ENCODE peak calls at places on chromosome 6, in eight cellular contexts. One of them, this sample, is unnamed.

GRCh38 chr6:56514395-56514794 is 128.3 kb downstream of the DST start:
- DNase-seq in lung: no peak
- DNase-seq in suprapubic skin: no peak
- DNase-seq in spleen: no peak
- DNase-seq in pancreas: no peak
- DNase-seq in endothelial cell: no peak
- DNase-seq in ovary: no peak
- DNase-seq in astrocyte of the spinal cord: no peak
- DNase-seq in this sample: no peak

GRCh38 chr6:15937582-15937981 is 191.3 kb upstream of the MYLIP start:
- DNase-seq in ovary: no peak
- DNase-seq in astrocyte of the spinal cord: no peak
- DNase-seq in endothelial cell: no peak
- DNase-seq in lung: no peak
- DNase-seq in pancreas: no peak
- DNase-seq in suprapubic skin: no peak
- DNase-seq in spleen: no peak
- DNase-seq in this sample: no peak

GRCh38 chr6:2166717-2167116 is 78.7 kb downstream of the GMDS start:
- DNase-seq in astrocyte of the spinal cord: no peak
- DNase-seq in ovary: no peak
- DNase-seq in lung: no peak
- DNase-seq in spleen: no peak
- DNase-seq in pancreas: peak
- DNase-seq in suprapubic skin: no peak
- DNase-seq in endothelial cell: no peak
- DNase-seq in this sample: no peak

GRCh38 chr6:8499540-8499939 is 64.2 kb upstream of the SLC35B3 start:
- DNase-seq in lung: no peak
- DNase-seq in ovary: no peak
- DNase-seq in pancreas: no peak
- DNase-seq in endothelial cell: peak
- DNase-seq in spleen: no peak
- DNase-seq in astrocyte of the spinal cord: no peak
- DNase-seq in suprapubic skin: no peak
- DNase-seq in this sample: peak

GRCh38 chr6:150208606-150209352 is 65.9 kb downstream of the PPP1R14C start:
- DNase-seq in astrocyte of the spinal cord: no peak
- DNase-seq in pancreas: no peak
- DNase-seq in endothelial cell: no peak
- DNase-seq in ovary: no peak
- DNase-seq in spleen: no peak
- DNase-seq in lung: no peak
- DNase-seq in suprapubic skin: no peak
- DNase-seq in this sample: no peak

GRCh38 chr6:31272856-31273626 is 1.1 kb upstream of the HLA-C start:
- DNase-seq in endothelial cell: no peak
- DNase-seq in ovary: no peak
- DNase-seq in astrocyte of the spinal cord: no peak
- DNase-seq in suprapubic skin: no peak
- DNase-seq in lung: no peak
- DNase-seq in pancreas: no peak
- DNase-seq in spleen: no peak
- DNase-seq in this sample: no peak

GRCh38 chr6:42200035-42200434 is 5.3 kb upstream of the GUCA1B start:
- DNase-seq in spleen: no peak
- DNase-seq in suprapubic skin: no peak
- DNase-seq in lung: no peak
- DNase-seq in endothelial cell: no peak
- DNase-seq in astrocyte of the spinal cord: peak
- DNase-seq in pancreas: no peak
- DNase-seq in ovary: no peak
- DNase-seq in this sample: no peak

GRCh38 chr6:127219869-127220268 is 46.8 kb upstream of the RNF146 start:
- DNase-seq in suprapubic skin: no peak
- DNase-seq in pancreas: no peak
- DNase-seq in endothelial cell: no peak
- DNase-seq in ovary: no peak
- DNase-seq in spleen: no peak
- DNase-seq in lung: no peak
- DNase-seq in astrocyte of the spinal cord: no peak
- DNase-seq in this sample: no peak

GRCh38 chr6:10415593-10416480 is 963 bp upstream of the TFAP2A start:
- DNase-seq in lung: no peak
- DNase-seq in pancreas: no peak
- DNase-seq in endothelial cell: no peak
- DNase-seq in astrocyte of the spinal cord: no peak
- DNase-seq in suprapubic skin: no peak
- DNase-seq in spleen: no peak
- DNase-seq in ovary: no peak
- DNase-seq in this sample: no peak

DNA sequence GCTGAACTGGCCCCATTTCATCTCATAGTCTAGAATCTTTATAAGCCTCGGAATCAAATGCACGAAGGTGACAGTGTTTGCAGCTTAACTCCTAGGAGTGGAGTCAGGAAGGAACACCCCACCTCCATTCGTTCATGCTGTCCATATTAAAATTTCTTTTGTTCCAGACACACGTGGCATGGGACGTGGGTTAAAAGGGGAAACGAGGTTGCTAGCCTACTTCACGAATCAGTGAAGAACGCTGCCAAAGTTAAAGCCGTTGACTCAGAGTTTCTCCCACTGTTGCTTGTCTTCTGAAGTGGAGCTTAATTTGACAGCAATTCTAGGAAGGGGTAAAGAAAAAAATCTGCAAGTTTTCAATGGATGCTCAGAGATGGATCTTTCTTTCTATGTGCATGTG is 499.0 kb downstream of the CD83 start:
- DNase-seq in spleen: no peak
- DNase-seq in astrocyte of the spinal cord: no peak
- DNase-seq in endothelial cell: no peak
- DNase-seq in suprapubic skin: no peak
- DNase-seq in ovary: no peak
- DNase-seq in pancreas: no peak
- DNase-seq in lung: no peak
- DNase-seq in this sample: no peak
- TF ChIP-seq CTCF in spleen: no peak
- TF ChIP-seq CTCF in astrocyte of the spinal cord: no peak
- TF ChIP-seq CTCF in endothelial cell: no peak
- TF ChIP-seq CTCF in suprapubic skin: no peak
- TF ChIP-seq CTCF in ovary: no peak
- TF ChIP-seq CTCF in pancreas: no peak
- TF ChIP-seq CTCF in lung: no peak
- TF ChIP-seq CTCF in this sample: no peak

DNA sequence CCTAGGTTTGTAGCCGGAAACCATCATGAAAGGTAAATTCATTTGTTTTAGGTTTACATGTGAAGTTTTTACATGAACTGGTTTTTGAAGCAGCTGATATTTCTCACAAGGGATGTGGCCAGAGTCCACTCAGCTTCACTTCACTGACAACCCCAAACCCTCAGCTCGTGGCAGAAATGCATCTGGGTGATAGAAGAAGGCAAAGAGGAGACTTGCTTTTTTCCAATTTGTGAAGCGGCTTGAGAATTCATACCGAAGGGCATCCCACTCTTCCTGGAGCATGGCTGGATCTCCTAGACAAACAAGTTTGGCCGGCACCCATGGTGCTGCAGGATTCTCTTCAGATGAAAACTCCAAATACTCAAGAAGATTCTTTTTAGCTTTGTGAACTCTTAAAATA is 392.8 kb upstream of the CNR1 start:
- DNase-seq in ovary: no peak
- DNase-seq in endothelial cell: no peak
- DNase-seq in pancreas: no peak
- DNase-seq in astrocyte of the spinal cord: no peak
- DNase-seq in lung: no peak
- DNase-seq in spleen: no peak
- DNase-seq in suprapubic skin: no peak
- DNase-seq in this sample: no peak
- TF ChIP-seq CTCF in ovary: no peak
- TF ChIP-seq CTCF in endothelial cell: no peak
- TF ChIP-seq CTCF in pancreas: no peak
- TF ChIP-seq CTCF in astrocyte of the spinal cord: no peak
- TF ChIP-seq CTCF in lung: no peak
- TF ChIP-seq CTCF in spleen: no peak
- TF ChIP-seq CTCF in suprapubic skin: no peak
- TF ChIP-seq CTCF in this sample: no peak

GRCh38 chr6:105835373-105835772 is 250.8 kb upstream of the PRDM1 start:
- DNase-seq in lung: no peak
- DNase-seq in spleen: no peak
- DNase-seq in endothelial cell: peak
- DNase-seq in astrocyte of the spinal cord: peak
- DNase-seq in pancreas: no peak
- DNase-seq in suprapubic skin: no peak
- DNase-seq in ovary: no peak
- DNase-seq in this sample: peak
- TF ChIP-seq CTCF in lung: no peak
- TF ChIP-seq CTCF in spleen: peak
- TF ChIP-seq CTCF in endothelial cell: peak
- TF ChIP-seq CTCF in astrocyte of the spinal cord: peak
- TF ChIP-seq CTCF in pancreas: no peak
- TF ChIP-seq CTCF in suprapubic skin: peak
- TF ChIP-seq CTCF in ovary: no peak
- TF ChIP-seq CTCF in this sample: peak

GRCh38 chr6:139926711-139927110 is 552.3 kb upstream of the CITED2 start:
- DNase-seq in lung: no peak
- DNase-seq in endothelial cell: no peak
- DNase-seq in pancreas: no peak
- DNase-seq in ovary: no peak
- DNase-seq in astrocyte of the spinal cord: peak
- DNase-seq in suprapubic skin: no peak
- DNase-seq in spleen: no peak
- DNase-seq in this sample: no peak
- TF ChIP-seq CTCF in lung: no peak
- TF ChIP-seq CTCF in endothelial cell: no peak
- TF ChIP-seq CTCF in pancreas: no peak
- TF ChIP-seq CTCF in ovary: no peak
- TF ChIP-seq CTCF in astrocyte of the spinal cord: no peak
- TF ChIP-seq CTCF in suprapubic skin: no peak
- TF ChIP-seq CTCF in spleen: no peak
- TF ChIP-seq CTCF in this sample: no peak

DNA sequence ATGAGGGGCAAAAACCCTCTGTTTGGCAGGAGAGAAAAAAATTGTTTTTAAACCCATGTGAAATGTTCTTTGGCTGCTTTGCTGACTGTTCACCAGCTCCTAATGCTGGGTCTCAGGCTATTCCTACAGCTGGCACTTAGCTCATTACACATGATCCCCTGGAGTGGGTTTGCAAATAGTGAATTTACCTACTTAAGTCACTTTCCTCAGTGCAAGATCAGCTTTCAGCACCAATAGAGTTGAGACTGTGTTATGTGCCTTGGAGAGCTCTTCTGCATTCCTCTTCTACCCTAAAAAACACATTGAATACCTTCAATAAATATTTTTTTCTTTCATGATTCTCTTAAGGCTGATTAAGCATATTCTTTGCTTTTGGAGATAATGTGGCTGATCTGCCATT is 58.4 kb upstream of the PRDM1 start:
- DNase-seq in suprapubic skin: no peak
- DNase-seq in lung: no peak
- DNase-seq in ovary: no peak
- DNase-seq in endothelial cell: no peak
- DNase-seq in astrocyte of the spinal cord: no peak
- DNase-seq in spleen: no peak
- DNase-seq in pancreas: no peak
- DNase-seq in this sample: peak
- TF ChIP-seq CTCF in suprapubic skin: no peak
- TF ChIP-seq CTCF in lung: no peak
- TF ChIP-seq CTCF in ovary: no peak
- TF ChIP-seq CTCF in endothelial cell: no peak
- TF ChIP-seq CTCF in astrocyte of the spinal cord: no peak
- TF ChIP-seq CTCF in spleen: no peak
- TF ChIP-seq CTCF in pancreas: no peak
- TF ChIP-seq CTCF in this sample: no peak

DNA sequence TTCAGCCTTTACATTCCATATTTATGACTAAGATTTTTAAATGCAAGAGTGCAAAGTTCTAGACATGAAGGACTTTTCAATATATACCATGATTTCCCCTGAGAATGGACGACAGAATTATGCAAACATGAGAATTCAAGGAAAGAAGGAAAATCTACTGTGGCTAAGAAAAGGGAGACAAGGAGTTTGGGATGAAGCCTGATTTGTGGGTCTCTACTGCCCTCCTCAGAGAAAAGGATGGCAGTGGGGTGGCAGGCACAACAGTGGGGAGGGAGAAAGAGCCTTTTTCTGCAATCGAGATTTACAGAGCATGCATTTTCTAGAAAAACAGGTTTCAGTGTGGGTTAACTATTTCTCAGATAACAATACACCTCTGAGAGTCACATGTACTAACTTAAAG is 466.9 kb upstream of the NRSN1 start:
- DNase-seq in astrocyte of the spinal cord: peak
- DNase-seq in lung: no peak
- DNase-seq in suprapubic skin: no peak
- DNase-seq in pancreas: no peak
- DNase-seq in endothelial cell: peak
- DNase-seq in spleen: no peak
- DNase-seq in ovary: no peak
- DNase-seq in this sample: no peak
- TF ChIP-seq CTCF in astrocyte of the spinal cord: peak
- TF ChIP-seq CTCF in lung: no peak
- TF ChIP-seq CTCF in suprapubic skin: peak
- TF ChIP-seq CTCF in pancreas: peak
- TF ChIP-seq CTCF in endothelial cell: no peak
- TF ChIP-seq CTCF in spleen: peak
- TF ChIP-seq CTCF in ovary: no peak
- TF ChIP-seq CTCF in this sample: peak

This sample was measured in thyroid gland.